ENCODE peak calls at places on chromosomes 13 and 19, in four cellular contexts. Z, G, D and T are unnamed samples.

GRCh38 chr13:59318320-59318930 is 845.3 kb downstream of the DIAPH3 start:
- DNase-seq in G (peak; percentile 95), D (peak; percentile 46), Z (peak; percentile 64), T (peak; percentile 76)

GRCh38 chr19:3893509-3894179 is 13.2 kb downstream of the ATCAY start:
- DNase-seq in D (no peak), G (no peak), Z (no peak), T (no peak)

GRCh38 chr13:113152894-113153809 is 5.3 kb upstream of the PROZ start:
- DNase-seq in D (no peak), Z (peak; percentile 9), G (peak; percentile 87), T (peak; percentile 89)

GRCh38 chr19:1063909-1064660 is 2.9 kb upstream of the ARHGAP45 start:
- DNase-seq in Z (no peak), D (no peak), G (peak; percentile 77), T (peak; percentile 70)

GRCh38 chr13:105914637-105915036 is 620.8 kb downstream of the EFNB2 start:
- DNase-seq in G (no peak), Z (no peak), D (peak; percentile 95), T (no peak)

GRCh38 chr13:46053162-46054012 is 841 bp upstream of the ZC3H13 start:
- DNase-seq in G (no peak), D (no peak), Z (no peak), T (no peak)

GRCh38 chr19:55369651-55370304 is 485 bp downstream of the IL11 start:
- DNase-seq in D (peak; percentile 76), Z (no peak), G (peak; percentile 95), T (peak; percentile 82)

GRCh38 chr13:64553411-64554129 is 2676.6 kb downstream of the PCDH9 start:
- DNase-seq in G (no peak), Z (no peak), D (peak; percentile 42), T (no peak)

GRCh38 chr19:44876930-44877530 is 14.0 kb upstream of the TOMM40 start:
- DNase-seq in G (no peak), Z (peak; percentile 26), D (no peak), T (no peak)

GRCh38 chr13:103101902-103102301 is 35.7 kb upstream of the SLC10A2 start:
- DNase-seq in G (no peak), D (no peak), Z (no peak), T (no peak)

GRCh38 chr19:11260996-11261395 is 1.3 kb downstream of the DOCK6 start:
- DNase-seq in D (no peak), G (no peak), Z (no peak), T (no peak)

GRCh38 chr19:12881172-12881808 is at the start of gene DNASE2:
- DNase-seq in Z (peak; percentile 96), D (peak; percentile 87), G (peak; percentile 98), T (peak; percentile 98)

GRCh38 chr13:101415358-101416174 is 742 bp downstream of the NALCN start:
- DNase-seq in D (no peak), G (no peak), Z (no peak), T (peak; percentile 66)

GRCh38 chr19:5129691-5130090 is 160.8 kb downstream of the KDM4B start:
- DNase-seq in G (no peak), Z (no peak), D (no peak), T (no peak)

GRCh38 chr19:33631628-33631995 is 9.9 kb downstream of the CHST8 start:
- DNase-seq in Z (no peak), D (no peak), G (no peak), T (no peak)

GRCh38 chr13:99196466-99197256 is 4.0 kb upstream of the UBAC2 start:
- DNase-seq in Z (no peak), D (no peak), G (no peak), T (no peak)

GRCh38 chr19:45643024-45643926 is 4.1 kb upstream of the EML2 start:
- DNase-seq in G (peak; percentile 99), Z (peak; percentile 92), D (peak; percentile 61), T (peak; percentile 91)

GRCh38 chr13:46297338-46297737 is 85.6 kb downstream of the LRRC63 start:
- DNase-seq in G (no peak), Z (peak; percentile 42), D (peak; percentile 7), T (no peak)

GRCh38 chr19:6610934-6611370 is 20.0 kb upstream of the CD70 start:
- DNase-seq in Z (no peak), G (no peak), D (peak; percentile 49), T (no peak)

GRCh38 chr13:76799696-76800095 is 86.5 kb downstream of the KCTD12 start:
- DNase-seq in G (no peak), D (no peak), Z (no peak), T (no peak)

GRCh38 chr13:107809125-107809524 is 406.2 kb downstream of the LIG4 start:
- DNase-seq in Z (no peak), D (peak; percentile 52), G (no peak), T (no peak)

GRCh38 chr19:55424518-55424917 is 16.9 kb upstream of the UBE2S start:
- DNase-seq in D (no peak), G (no peak), Z (no peak), T (no peak)

GRCh38 chr19:55640043-55640576 is 692 bp upstream of the ZNF580 start:
- DNase-seq in Z (no peak), D (peak; percentile 68), G (peak; percentile 87), T (peak; percentile 93)

GRCh38 chr19:29872224-29872731 is 60.5 kb downstream of the CCNE1 start:
- DNase-seq in G (peak; percentile 83), Z (no peak), D (no peak), T (no peak)

GRCh38 chr13:26881154-26881553 is 120.6 kb upstream of the GPR12 start:
- DNase-seq in D (peak; percentile 47), Z (no peak), G (no peak), T (no peak)

GRCh38 chr13:37587236-37587635 is 11.3 kb downstream of the POSTN start:
- DNase-seq in D (no peak), Z (no peak), G (no peak), T (no peak)

DNA sequence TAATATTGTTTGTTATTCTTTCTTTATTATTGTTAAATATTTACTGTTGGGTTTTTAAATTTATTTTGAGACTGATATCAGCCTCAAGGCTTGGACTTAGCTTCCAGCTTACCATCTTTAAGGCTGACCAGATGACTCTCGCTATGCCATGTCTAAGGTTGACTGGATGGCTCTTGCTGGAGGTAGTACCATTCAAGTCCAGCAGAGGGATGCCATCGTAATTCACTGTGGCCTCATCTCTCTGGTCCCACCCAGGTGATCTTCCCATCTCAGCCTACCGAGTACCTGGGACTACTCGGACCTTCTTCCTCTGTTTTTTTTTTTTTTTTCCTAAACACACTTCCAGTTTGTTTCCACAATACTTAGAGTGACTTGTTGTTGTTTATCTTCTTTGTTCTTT is 41.7 kb upstream of the ZNF91 start:
- DNase-seq in D (no peak), Z (no peak), G (peak; percentile 64), T (no peak)
- TF ChIP-seq CTCF in D (no peak), Z (peak; percentile 47), G (peak; percentile 51), T (no peak)

GRCh38 chr13:49624207-49624606 is 4.1 kb upstream of the ARL11 start:
- DNase-seq in D (no peak), G (no peak), Z (no peak), T (no peak)

GRCh38 chr13:49615844-49616687 is 12.2 kb upstream of the ARL11 start:
- DNase-seq in G (no peak), D (no peak), Z (no peak), T (no peak)

GRCh38 chr13:49616688-49617065 is 11.6 kb upstream of the ARL11 start:
- DNase-seq in Z (no peak), G (no peak), D (no peak), T (no peak)

GRCh38 chr13:49622174-49622946 is 5.9 kb upstream of the ARL11 start:
- DNase-seq in Z (no peak), G (no peak), D (no peak), T (no peak)

GRCh38 chr13:49620170-49620621 is 8.1 kb upstream of the ARL11 start:
- DNase-seq in D (no peak), G (no peak), Z (no peak), T (no peak)
- H3K9ac ChIP-seq in D (no peak overlapping the region), G (no peak overlapping the region), Z (no peak overlapping the region), T (no peak overlapping the region)

DNA sequence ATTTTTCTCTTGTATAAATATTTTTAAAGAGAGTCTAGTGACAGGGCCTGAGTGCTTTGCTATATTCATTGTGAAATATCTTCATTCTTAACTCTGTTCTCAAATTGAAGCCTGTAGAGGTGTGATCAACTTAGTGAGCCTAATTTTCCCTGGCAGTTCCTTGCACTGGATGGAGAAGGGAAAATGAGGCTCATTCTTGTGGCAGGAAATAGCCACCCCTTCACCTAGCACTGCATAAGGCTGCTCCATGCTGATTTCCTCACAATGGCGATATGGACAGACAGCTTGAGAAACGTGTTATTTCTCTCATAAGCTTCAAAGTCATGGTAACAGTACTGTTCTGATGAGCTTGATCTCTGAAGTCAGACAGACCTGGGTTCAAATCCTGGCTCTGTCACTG is 146.2 kb downstream of the AKAP11 start:
- DNase-seq in D (no peak), G (no peak), Z (no peak), T (no peak)
- H3K9me3 ChIP-seq in D (no peaks in the 10 kb centered on the region), G (no peaks in the 10 kb centered on the region), Z (no peaks in the 10 kb centered on the region), T (no peaks in the 10 kb centered on the region)

GRCh38 chr19:49635530-49636229 is 4.3 kb downstream of the RRAS start:
- DNase-seq in G (peak; percentile 65), D (peak; percentile 50), Z (no peak), T (no peak)
- TF ChIP-seq CTCF in G (peak; percentile 17), D (peak; percentile 23), Z (no peak), T (no peak)

DNA sequence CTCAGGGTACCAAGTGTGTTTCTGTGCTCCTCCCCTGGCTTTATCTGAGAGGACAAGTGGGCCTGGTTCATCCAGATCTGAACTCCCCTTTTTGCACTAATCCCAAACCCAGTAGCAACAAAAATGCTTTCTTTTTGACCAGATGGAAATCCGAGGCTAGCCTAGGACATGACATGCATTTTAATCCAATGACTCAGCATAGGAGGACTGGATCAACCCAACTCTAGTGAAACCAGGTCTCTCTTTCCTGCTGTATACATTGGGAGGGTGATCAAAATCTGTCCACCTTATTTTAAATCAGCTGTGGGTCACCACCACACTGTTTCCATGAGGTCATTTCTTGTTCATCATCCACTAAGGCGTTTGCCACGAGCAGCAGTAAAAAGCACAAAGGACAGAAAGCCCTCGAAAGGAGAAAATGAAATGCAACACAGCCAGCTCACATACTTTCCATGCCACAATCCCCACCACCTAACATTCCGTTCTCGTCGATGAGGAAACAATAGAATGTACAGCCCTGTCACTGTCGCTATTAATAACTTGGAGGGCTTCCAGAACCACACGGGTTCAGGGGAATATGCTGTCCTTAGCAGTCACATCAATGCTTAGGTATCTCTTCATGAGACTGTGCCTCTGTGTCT is 543.0 kb downstream of the IRS2 start:
- DNase-seq in D (peak; percentile 91), G (peak; percentile 59), Z (no peak), T (no peak)
- H3K9ac ChIP-seq in D (peak overlapping the region; percentile 48), G (no peak overlapping the region), Z (no peak overlapping the region), T (no peak overlapping the region)

GRCh38 chr19:41619018-41619571 is 7.8 kb downstream of the CEACAM4 start:
- DNase-seq in G (no peak), D (no peak), Z (no peak), T (no peak)
- H3K9me3 ChIP-seq in G (no peaks in the 10 kb centered on the region), D (no peaks in the 10 kb centered on the region), Z (no peaks in the 10 kb centered on the region), T (no peaks in the 10 kb centered on the region)

GRCh38 chr19:52716578-52716977 is 18.3 kb downstream of the ZNF611 start:
- DNase-seq in Z (no peak), G (peak; percentile 87), D (no peak), T (no peak)
- TF ChIP-seq CTCF in Z (no peak), G (no peak), D (no peak), T (no peak)

GRCh38 chr13:108980237-108980636 is 350.8 kb downstream of the MYO16 start:
- DNase-seq in G (no peak), Z (no peak), D (no peak), T (no peak)
- H3K9ac ChIP-seq in G (no peak overlapping the region), Z (no peak overlapping the region), D (peak overlapping the region; percentile 32), T (no peak overlapping the region)